ENCODE peak calls at places on chromosome 9, in six cellular contexts. W, G, D, X, U and B are unnamed samples.

GRCh38 chr9:87678650-87679355 is 47.1 kb upstream of the CTSL start:
- DNase-seq in W (peak), G (peak), D (peak), X (peak), U (peak), B (peak)

GRCh38 chr9:134040831-134041648 is 15.8 kb downstream of the BRD3OS start:
- DNase-seq in W (no peak), G (no peak), D (no peak), X (peak), U (no peak), B (no peak)

GRCh38 chr9:120619751-120620655 is 40.0 kb upstream of the CDK5RAP2 start:
- DNase-seq in W (peak), G (peak), D (peak), X (peak), U (peak), B (peak)

GRCh38 chr9:108786756-108787663 is 68.8 kb downstream of the ACTL7B start:
- DNase-seq in W (peak), G (peak), D (peak), X (no peak), U (no peak), B (peak)

GRCh38 chr9:132673355-132673754 is 3.1 kb downstream of the GTF3C4 start:
- DNase-seq in W (no peak), G (peak), D (peak), X (peak), U (no peak), B (peak)

GRCh38 chr9:68433629-68434028 is 77.2 kb downstream of the PGM5 start:
- DNase-seq in W (no peak), G (no peak), D (no peak), X (no peak), U (no peak), B (no peak)

GRCh38 chr9:93033541-93033940 is 25.0 kb upstream of the SUSD3 start:
- DNase-seq in W (no peak), G (no peak), D (no peak), X (no peak), U (no peak), B (no peak)

GRCh38 chr9:134316444-134317160 is 9.7 kb upstream of the RXRA start:
- DNase-seq in W (no peak), G (peak), D (no peak), X (peak), U (no peak), B (no peak)

GRCh38 chr9:133247632-133248031 is 27.4 kb downstream of the ABO start:
- DNase-seq in W (no peak), G (no peak), D (no peak), X (peak), U (no peak), B (no peak)

GRCh38 chr9:76135902-76136301 is 245.4 kb downstream of the PCSK5 start:
- DNase-seq in W (no peak), G (no peak), D (no peak), X (no peak), U (no peak), B (no peak)

GRCh38 chr9:450057-450456 is 235.4 kb downstream of the DOCK8 start:
- DNase-seq in W (no peak), G (no peak), D (no peak), X (no peak), U (no peak), B (peak)

GRCh38 chr9:126234681-126235349 is 91.8 kb upstream of the MVB12B start:
- DNase-seq in W (no peak), G (no peak), D (no peak), X (peak), U (no peak), B (no peak)

GRCh38 chr9:95004452-95005275 is 278.2 kb downstream of the AOPEP start:
- DNase-seq in W (no peak), G (peak), D (peak), X (peak), U (peak), B (peak)

GRCh38 chr9:76138360-76138759 is 247.9 kb downstream of the PCSK5 start:
- DNase-seq in W (no peak), G (no peak), D (no peak), X (no peak), U (no peak), B (no peak)

GRCh38 chr9:123544007-123544827 is 188.2 kb downstream of the CRB2 start:
- DNase-seq in W (peak), G (peak), D (peak), X (peak), U (peak), B (peak)
- TF ChIP-seq EZH2phosphoT487 in W (no peak), G (no peak), D (no peak), X (no peak), U (no peak), B (no peak)

DNA sequence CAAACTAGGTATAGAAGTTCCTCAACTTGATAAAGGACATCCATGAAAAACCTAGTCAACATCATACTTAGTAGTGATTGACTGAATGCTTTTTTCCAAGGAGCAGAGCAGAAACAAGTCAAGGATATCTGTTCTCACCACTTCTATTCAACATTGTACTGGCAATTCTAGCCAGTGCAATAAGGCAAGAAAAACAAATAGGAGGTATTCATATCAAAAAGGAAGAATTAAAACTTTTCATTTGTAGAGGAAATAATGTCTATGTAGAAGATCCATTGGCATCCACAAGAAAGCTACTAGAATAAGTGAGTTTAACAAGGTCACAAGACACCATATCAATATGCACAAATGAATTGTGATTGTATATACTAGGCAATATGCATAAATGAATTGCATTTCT is 28.2 kb upstream of the ORM1 start:
- DNase-seq in W (no peak), G (no peak), D (no peak), X (no peak), U (no peak), B (no peak)
- H3K9ac ChIP-seq in W (no peak), G (no peak), D (no peak), X (no peak), U (no peak), B (no peak)

GRCh38 chr9:81685763-81686613 is 3.4 kb downstream of the TLE1 start:
- DNase-seq in W (no peak), G (peak), D (no peak), X (no peak), U (no peak), B (peak)
- H3K4me3 ChIP-seq in W (no peak), G (peak), D (peak), X (peak), U (no peak), B (peak)

GRCh38 chr9:33140406-33141360 is 26.5 kb downstream of the B4GALT1 start:
- DNase-seq in W (no peak), G (no peak), D (no peak), X (no peak), U (no peak), B (no peak)
- TF ChIP-seq EZH2phosphoT487 in W (no peak), G (no peak), D (no peak), X (no peak), U (no peak), B (no peak)

DNA sequence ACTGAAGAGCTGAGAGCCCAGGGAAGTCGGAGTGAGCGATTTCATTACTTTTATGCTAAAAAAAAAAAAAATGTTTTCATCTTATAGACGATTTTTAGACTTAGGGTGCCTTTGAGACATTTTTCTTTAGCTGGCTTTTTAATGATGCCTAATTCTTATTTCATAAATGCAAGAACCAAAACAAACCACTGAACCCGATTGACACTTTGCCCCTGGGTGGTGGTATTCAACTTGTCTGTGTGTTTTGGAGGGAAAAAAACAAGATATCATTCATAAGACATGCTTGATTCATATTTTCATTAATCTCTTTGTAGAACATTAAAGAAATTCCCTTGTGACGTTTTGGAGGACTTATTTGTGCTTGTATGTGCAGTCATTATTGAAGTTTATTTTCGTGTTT is 2.4 kb downstream of the TLE4 start:
- DNase-seq in W (no peak), G (peak), D (no peak), X (no peak), U (no peak), B (no peak)
- H3K9ac ChIP-seq in W (no peak), G (peak), D (peak), X (peak), U (no peak), B (peak)

DNA sequence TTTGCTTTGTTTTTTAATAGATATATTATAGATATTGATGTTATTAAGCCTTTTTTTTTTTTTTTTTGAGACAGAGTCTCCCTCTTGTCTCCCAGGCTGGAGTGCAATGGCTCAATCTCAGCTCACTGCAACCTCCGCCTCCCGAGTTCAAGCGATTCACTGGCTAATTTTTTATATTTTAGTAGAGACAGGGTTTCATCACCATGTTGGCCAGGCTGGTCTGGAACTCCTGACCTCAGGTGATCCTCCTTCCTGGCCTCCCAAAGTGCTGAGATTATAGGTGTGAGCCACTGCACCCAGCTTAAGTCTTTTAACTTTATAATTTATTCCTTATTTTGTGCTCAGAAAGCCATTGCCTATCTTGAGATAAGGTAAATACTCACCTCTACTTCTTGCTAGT is 24.2 kb upstream of the RAD23B start:
- DNase-seq in W (no peak), G (no peak), D (no peak), X (no peak), U (no peak), B (no peak)
- H3K4me3 ChIP-seq in W (no peak), G (no peak), D (no peak), X (no peak), U (no peak), B (no peak)

GRCh38 chr9:37406603-37407401 is 15.7 kb upstream of the GRHPR start:
- DNase-seq in W (no peak), G (no peak), D (no peak), X (no peak), U (no peak), B (peak)
- TF ChIP-seq EZH2phosphoT487 in W (no peak), G (no peak), D (no peak), X (no peak), U (no peak), B (no peak)

DNA sequence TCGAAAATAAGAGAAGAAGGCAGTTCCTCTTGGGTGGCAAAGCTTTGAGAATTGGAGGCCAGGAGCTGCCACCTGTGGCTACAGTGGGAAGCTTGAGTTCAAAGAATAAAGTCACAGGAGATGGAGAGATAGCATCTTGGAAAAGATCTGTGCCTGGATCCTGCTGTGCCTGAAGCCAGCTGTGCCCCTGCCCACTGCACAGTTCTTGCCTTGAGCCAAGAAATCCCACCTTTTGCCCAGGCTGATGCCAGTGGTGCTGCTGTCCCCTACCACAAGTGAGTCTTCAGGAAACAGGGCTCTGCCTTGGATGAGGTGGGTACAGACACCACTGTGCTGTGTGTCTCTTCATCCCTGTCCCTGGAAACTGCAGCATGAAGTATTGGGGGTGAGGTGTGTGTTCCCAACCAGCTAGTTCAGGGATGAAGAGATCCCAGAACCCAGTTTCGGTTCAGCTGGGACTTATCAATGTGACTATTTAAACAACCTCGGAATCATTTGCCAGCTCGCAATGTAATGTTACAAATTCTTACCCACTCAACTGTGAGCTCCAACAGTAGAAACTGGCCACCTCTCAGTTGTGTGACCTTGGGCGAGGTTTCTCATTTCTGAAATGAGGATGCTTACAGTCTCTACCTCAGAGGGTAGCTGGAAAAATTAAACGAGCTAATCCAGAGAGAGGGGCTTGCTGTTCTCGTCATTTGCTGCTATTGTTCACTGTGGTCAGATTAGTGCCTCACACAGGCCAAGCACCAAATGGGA is 5.9 kb downstream of the IER5L start:
- DNase-seq in W (no peak), G (no peak), D (peak), X (no peak), U (no peak), B (no peak)
- H3K9ac ChIP-seq in W (peak), G (no peak), D (no peak), X (no peak), U (no peak), B (no peak)